ENCODE peak calls at places on chromosome 15, in five cellular contexts. One of them, this sample, is unnamed.

GRCh38 chr15:33894193-33894592 is 74.1 kb upstream of the CHRM5 start:
- DNase-seq in fibroblast of pulmonary artery: no peak
- DNase-seq in thyroid gland: no peak
- DNase-seq in Peyer's patch: no peak
- DNase-seq in stimulated activated effector memory CD8-positive, alpha-beta T cell treated with anti-CD3 and anti-CD28 coated beads, Interleukin-12 subunit alpha, Interleukin-12 subunit beta, amount 100 ng/mL, for 72 hours: no peak
- DNase-seq in this sample: no peak

GRCh38 chr15:40853241-40853890 is 9.5 kb downstream of the SPINT1 start:
- DNase-seq in fibroblast of pulmonary artery: no peak
- DNase-seq in thyroid gland: no peak
- DNase-seq in Peyer's patch: no peak
- DNase-seq in stimulated activated effector memory CD8-positive, alpha-beta T cell treated with anti-CD3 and anti-CD28 coated beads, Interleukin-12 subunit alpha, Interleukin-12 subunit beta, amount 100 ng/mL, for 72 hours: no peak
- DNase-seq in this sample: no peak

GRCh38 chr15:25905140-25905539 is 42.0 kb upstream of the ATP10A start:
- DNase-seq in fibroblast of pulmonary artery: peak; percentile 68
- DNase-seq in thyroid gland: no peak
- DNase-seq in Peyer's patch: no peak
- DNase-seq in stimulated activated effector memory CD8-positive, alpha-beta T cell treated with anti-CD3 and anti-CD28 coated beads, Interleukin-12 subunit alpha, Interleukin-12 subunit beta, amount 100 ng/mL, for 72 hours: no peak
- DNase-seq in this sample: peak; percentile 20

GRCh38 chr15:68375191-68375631 is 56.8 kb downstream of the ITGA11 start:
- DNase-seq in fibroblast of pulmonary artery: no peak
- DNase-seq in thyroid gland: no peak
- DNase-seq in Peyer's patch: no peak
- DNase-seq in stimulated activated effector memory CD8-positive, alpha-beta T cell treated with anti-CD3 and anti-CD28 coated beads, Interleukin-12 subunit alpha, Interleukin-12 subunit beta, amount 100 ng/mL, for 72 hours: no peak
- DNase-seq in this sample: no peak

GRCh38 chr15:41629883-41630282 is 30.3 kb upstream of the MGA start:
- DNase-seq in fibroblast of pulmonary artery: no peak
- DNase-seq in thyroid gland: no peak
- DNase-seq in Peyer's patch: no peak
- DNase-seq in stimulated activated effector memory CD8-positive, alpha-beta T cell treated with anti-CD3 and anti-CD28 coated beads, Interleukin-12 subunit alpha, Interleukin-12 subunit beta, amount 100 ng/mL, for 72 hours: no peak
- DNase-seq in this sample: no peak

GRCh38 chr15:58269455-58270414 is 131.6 kb downstream of the AQP9 start:
- DNase-seq in fibroblast of pulmonary artery: peak; percentile 81
- DNase-seq in thyroid gland: peak; percentile 42
- DNase-seq in Peyer's patch: peak; percentile 60
- DNase-seq in stimulated activated effector memory CD8-positive, alpha-beta T cell treated with anti-CD3 and anti-CD28 coated beads, Interleukin-12 subunit alpha, Interleukin-12 subunit beta, amount 100 ng/mL, for 72 hours: peak; percentile 10
- DNase-seq in this sample: no peak

GRCh38 chr15:80906159-80906775 is 83.4 kb downstream of the MESD start:
- DNase-seq in fibroblast of pulmonary artery: no peak
- DNase-seq in thyroid gland: no peak
- DNase-seq in Peyer's patch: no peak
- DNase-seq in stimulated activated effector memory CD8-positive, alpha-beta T cell treated with anti-CD3 and anti-CD28 coated beads, Interleukin-12 subunit alpha, Interleukin-12 subunit beta, amount 100 ng/mL, for 72 hours: no peak
- DNase-seq in this sample: no peak

GRCh38 chr15:31004220-31004733 is 12.8 kb upstream of the MTMR10 start:
- DNase-seq in fibroblast of pulmonary artery: no peak
- DNase-seq in thyroid gland: no peak
- DNase-seq in Peyer's patch: peak; percentile 82
- DNase-seq in stimulated activated effector memory CD8-positive, alpha-beta T cell treated with anti-CD3 and anti-CD28 coated beads, Interleukin-12 subunit alpha, Interleukin-12 subunit beta, amount 100 ng/mL, for 72 hours: no peak
- DNase-seq in this sample: no peak

GRCh38 chr15:38401101-38401500 is 52.8 kb upstream of the FAM98B start:
- DNase-seq in fibroblast of pulmonary artery: peak; percentile 34
- DNase-seq in thyroid gland: no peak
- DNase-seq in Peyer's patch: no peak
- DNase-seq in stimulated activated effector memory CD8-positive, alpha-beta T cell treated with anti-CD3 and anti-CD28 coated beads, Interleukin-12 subunit alpha, Interleukin-12 subunit beta, amount 100 ng/mL, for 72 hours: no peak
- DNase-seq in this sample: no peak

GRCh38 chr15:62594017-62594416 is 428.9 kb upstream of the C2CD4B start:
- DNase-seq in fibroblast of pulmonary artery: no peak
- DNase-seq in thyroid gland: no peak
- DNase-seq in Peyer's patch: no peak
- DNase-seq in stimulated activated effector memory CD8-positive, alpha-beta T cell treated with anti-CD3 and anti-CD28 coated beads, Interleukin-12 subunit alpha, Interleukin-12 subunit beta, amount 100 ng/mL, for 72 hours: no peak
- DNase-seq in this sample: no peak

GRCh38 chr15:57922780-57923179 is 142.7 kb downstream of the ALDH1A2 start:
- DNase-seq in fibroblast of pulmonary artery: peak; percentile 67
- DNase-seq in thyroid gland: peak; percentile 95
- DNase-seq in Peyer's patch: no peak
- DNase-seq in stimulated activated effector memory CD8-positive, alpha-beta T cell treated with anti-CD3 and anti-CD28 coated beads, Interleukin-12 subunit alpha, Interleukin-12 subunit beta, amount 100 ng/mL, for 72 hours: no peak
- DNase-seq in this sample: no peak

GRCh38 chr15:46502668-46503067 is 867.8 kb downstream of the SQOR start:
- DNase-seq in fibroblast of pulmonary artery: peak; percentile 18
- DNase-seq in thyroid gland: no peak
- DNase-seq in Peyer's patch: no peak
- DNase-seq in stimulated activated effector memory CD8-positive, alpha-beta T cell treated with anti-CD3 and anti-CD28 coated beads, Interleukin-12 subunit alpha, Interleukin-12 subunit beta, amount 100 ng/mL, for 72 hours: no peak
- DNase-seq in this sample: no peak

GRCh38 chr15:77709135-77709886 is 76.6 kb upstream of the LINGO1 start:
- DNase-seq in fibroblast of pulmonary artery: peak; percentile 5
- DNase-seq in thyroid gland: no peak
- DNase-seq in Peyer's patch: no peak
- DNase-seq in stimulated activated effector memory CD8-positive, alpha-beta T cell treated with anti-CD3 and anti-CD28 coated beads, Interleukin-12 subunit alpha, Interleukin-12 subunit beta, amount 100 ng/mL, for 72 hours: no peak
- DNase-seq in this sample: no peak

GRCh38 chr15:79455943-79456342 is 23.8 kb downstream of the MINAR1 start:
- DNase-seq in fibroblast of pulmonary artery: no peak
- DNase-seq in thyroid gland: no peak
- DNase-seq in Peyer's patch: no peak
- DNase-seq in stimulated activated effector memory CD8-positive, alpha-beta T cell treated with anti-CD3 and anti-CD28 coated beads, Interleukin-12 subunit alpha, Interleukin-12 subunit beta, amount 100 ng/mL, for 72 hours: no peak
- DNase-seq in this sample: no peak

This sample was measured in stimulated activated naive CD4-positive, alpha-beta T cell treated with Interleukin-2 at 50 U/mL for 16 hours.